ENCODE peak calls at places on chromosomes 3 and 15, in five cellular contexts. A, G, E, Q and C are unnamed samples.

GRCh38 chr3:77254967-77255831 is 215.3 kb downstream of the ROBO2 start:
- DNase-seq in Q (peak), E (no peak), G (peak), A (peak), C (peak)

GRCh38 chr15:87724330-87724729 is 532.2 kb downstream of the NTRK3 start:
- DNase-seq in G (no peak), E (no peak), Q (no peak), A (no peak), C (no peak)

GRCh38 chr15:83324799-83325198 is 40.3 kb upstream of the BNC1 start:
- DNase-seq in A (no peak), G (no peak), E (no peak), Q (no peak), C (no peak)

GRCh38 chr3:126259411-126260391 is 79.3 kb upstream of the ALDH1L1 start:
- DNase-seq in E (no peak), G (peak), A (peak), Q (peak), C (peak)

GRCh38 chr15:80838012-80838411 is 58.8 kb downstream of the CEMIP start:
- DNase-seq in G (no peak), Q (no peak), A (no peak), E (no peak), C (no peak)

GRCh38 chr15:99961011-99961441 is 227.8 kb upstream of the LYSMD4 start:
- DNase-seq in G (no peak), A (peak), Q (peak), E (no peak), C (peak)

GRCh38 chr15:58393196-58393790 is 38.5 kb upstream of the LIPC start:
- DNase-seq in G (no peak), Q (no peak), E (no peak), A (peak), C (no peak)

GRCh38 chr15:68389936-68390790 is 41.8 kb downstream of the ITGA11 start:
- DNase-seq in G (no peak), A (no peak), Q (peak), E (no peak), C (no peak)

GRCh38 chr15:70195171-70195807 is 97.6 kb upstream of the TLE3 start:
- DNase-seq in E (no peak), A (no peak), G (no peak), Q (no peak), C (no peak)

GRCh38 chr15:73965094-73965729 is 26.9 kb downstream of the STOML1 start:
- DNase-seq in G (no peak), E (peak), A (no peak), Q (no peak), C (no peak)

GRCh38 chr15:39582286-39582976 is 1.6 kb downstream of the THBS1 start:
- DNase-seq in Q (peak), E (no peak), G (peak), A (no peak), C (no peak)

GRCh38 chr3:110711851-110712396 is 359.7 kb upstream of the NECTIN3 start:
- DNase-seq in A (no peak), E (no peak), G (no peak), Q (no peak), C (no peak)

GRCh38 chr3:168047190-168047795 is 48.4 kb downstream of the GOLIM4 start:
- DNase-seq in G (peak), A (peak), E (peak), Q (peak), C (peak)

GRCh38 chr15:55741592-55742497 is 1.1 kb downstream of the PRTG start:
- DNase-seq in A (peak), E (peak), G (no peak), Q (no peak), C (peak)

GRCh38 chr15:45129651-45130129 is at the start of the genes DUOX1 and DUOXA1:
- DNase-seq in Q (no peak), A (peak), E (no peak), G (no peak), C (no peak)